ENCODE peak calls at places on chromosomes 13 and 19, in seven cellular contexts. I is GM12892, O is H1, L is SK-N-SH, J is K562, P is HepG2, F is GM12878. U is an unnamed sample.

GRCh38 chr13:91375119-91375729 is 23.2 kb upstream of the GPC5 start:
- DNase-seq in F (no peak), L (peak; percentile 30), J (peak; percentile 78), P (no peak), I (no peak), O (no peak), U (no peak)

GRCh38 chr19:38945562-38946228 is 15.0 kb downstream of the MRPS12 start:
- DNase-seq in J (no peak), I (no peak), F (no peak), P (no peak), L (no peak), O (no peak), U (no peak)

GRCh38 chr19:40613669-40614594 is 12.8 kb downstream of the LTBP4 start:
- DNase-seq in I (peak; percentile 94), P (no peak), O (peak; percentile 88), F (peak; percentile 57), J (peak; percentile 80), L (no peak), U (peak; percentile 87)

GRCh38 chr19:10513223-10513622 is 4.0 kb downstream of the S1PR5 start:
- DNase-seq in P (no peak), O (no peak), I (no peak), L (no peak), J (no peak), F (no peak), U (no peak)

GRCh38 chr19:10339380-10339960 is at the start of gene ICAM3:
- DNase-seq in L (no peak), J (no peak), I (peak; percentile 73), F (peak; percentile 43), P (no peak), O (peak; percentile 64), U (peak; percentile 72)

GRCh38 chr13:70253411-70253810 is 145.2 kb upstream of the KLHL1 start:
- DNase-seq in L (no peak), J (no peak), F (no peak), I (no peak), P (no peak), O (no peak), U (no peak)

GRCh38 chr19:55340784-55341147 is 1.1 kb downstream of the KMT5C start:
- DNase-seq in J (no peak), P (no peak), F (no peak), O (no peak), I (no peak), L (peak; percentile 72), U (no peak)

GRCh38 chr13:53778937-53779336 is 750.3 kb downstream of the OLFM4 start:
- DNase-seq in O (no peak), L (no peak), I (no peak), F (no peak), P (no peak), J (no peak), U (no peak)

GRCh38 chr13:42864952-42865634 is 83.7 kb downstream of the FAM216B start:
- DNase-seq in O (no peak), F (no peak), J (no peak), L (peak; percentile 45), P (no peak), I (no peak), U (no peak)

GRCh38 chr19:35346193-35347052 is 1.3 kb upstream of the FFAR1 start:
- DNase-seq in L (no peak), O (peak; percentile 31), I (peak; percentile 75), J (no peak), F (peak; percentile 74), P (peak; percentile 16), U (peak; percentile 61)

GRCh38 chr13:34733720-34734119 is 208.3 kb upstream of the NBEA start:
- DNase-seq in L (no peak), J (no peak), P (no peak), O (no peak), I (no peak), F (no peak), U (no peak)
- TF ChIP-seq POLR2AphosphoS5 in L (no peak), J (no peak), P (no peak), O (no peak), I (no peak), F (no peak), U (no peak)

GRCh38 chr13:97278395-97279078 is 56.4 kb downstream of the MBNL2 start:
- DNase-seq in O (no peak), J (no peak), I (no peak), F (no peak), L (no peak), P (no peak), U (no peak)
- TF ChIP-seq TAF1 in O (no peak), J (no peak), I (no peak), F (no peak), L (no peak), P (no peak), U (no peak)

GRCh38 chr19:3981373-3981735 is 3.9 kb downstream of the EEF2 start:
- DNase-seq in I (peak; percentile 12), F (no peak), O (no peak), P (no peak), L (no peak), J (no peak), U (no peak)

GRCh38 chr19:3981736-3982681 is 3.3 kb downstream of the EEF2 start:
- DNase-seq in O (no peak), L (peak; percentile 17), F (no peak), I (no peak), J (no peak), P (no peak), U (no peak)

GRCh38 chr19:3983936-3984583 is 1.2 kb downstream of the EEF2 start:
- DNase-seq in F (no peak), L (peak; percentile 32), P (no peak), J (peak; percentile 58), I (peak; percentile 60), O (peak; percentile 45), U (peak; percentile 42)

GRCh38 chr19:3983542-3983914 is 1.7 kb downstream of the EEF2 start:
- DNase-seq in P (no peak), O (no peak), F (no peak), J (peak; percentile 28), I (no peak), L (peak; percentile 13), U (no peak)

DNA sequence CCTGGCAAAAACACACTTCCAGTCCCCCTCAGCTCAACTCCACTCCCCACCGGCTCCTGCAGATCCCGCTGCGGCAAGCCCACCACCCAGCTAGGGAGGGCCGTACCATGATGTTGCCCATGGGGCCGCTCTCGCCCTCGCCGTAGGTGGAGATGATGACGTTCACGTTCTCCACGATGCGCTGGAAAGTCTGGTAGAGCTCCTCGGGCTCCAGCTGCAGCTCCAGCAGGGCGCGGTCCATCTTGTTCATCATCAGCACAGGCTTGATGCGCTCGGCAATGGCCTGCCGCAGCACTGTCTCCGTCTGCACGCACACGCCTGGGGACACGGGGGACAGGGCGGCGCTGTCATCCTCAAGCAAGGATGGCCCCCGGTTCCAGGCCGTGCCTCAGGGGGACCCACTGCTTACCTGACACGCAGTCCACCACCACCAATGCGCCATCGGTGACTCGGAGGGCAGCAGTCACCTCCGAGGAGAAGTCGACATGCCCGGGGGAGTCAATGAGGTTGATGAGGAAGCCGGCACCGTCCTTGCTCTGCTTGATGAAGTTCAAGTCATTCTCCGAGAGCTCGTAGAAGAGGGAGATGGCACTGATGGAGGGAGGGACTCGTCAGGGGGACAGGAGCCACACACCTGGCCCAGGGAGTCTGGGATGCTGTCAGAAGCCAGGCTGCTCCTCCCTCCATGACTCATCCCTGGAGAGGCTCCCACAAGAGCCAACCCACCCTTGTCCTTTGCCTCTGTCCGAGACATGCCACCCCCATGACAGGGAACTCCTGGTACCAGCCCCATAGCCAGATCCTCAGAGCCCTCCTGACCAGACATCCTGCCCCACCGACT is 2.3 kb downstream of the EEF2 start:
- DNase-seq in O (peak; percentile 46), J (peak; percentile 55), P (peak; percentile 41), L (peak; percentile 23), F (no peak), I (peak; percentile 17), U (peak; percentile 23)
- TF ChIP-seq POLR2AphosphoS5 in O (peak; percentile 82), J (peak; percentile 14), P (no peak), L (no peak), F (no peak), I (peak; percentile 23), U (no peak)

GRCh38 chr19:15276620-15277019 is 44.4 kb upstream of the EPHX3 start:
- DNase-seq in F (no peak), I (no peak), P (no peak), J (no peak), O (no peak), L (no peak), U (no peak)
- TF ChIP-seq TAF1 in F (no peak), I (no peak), P (no peak), J (no peak), O (no peak), L (no peak), U (no peak)

DNA sequence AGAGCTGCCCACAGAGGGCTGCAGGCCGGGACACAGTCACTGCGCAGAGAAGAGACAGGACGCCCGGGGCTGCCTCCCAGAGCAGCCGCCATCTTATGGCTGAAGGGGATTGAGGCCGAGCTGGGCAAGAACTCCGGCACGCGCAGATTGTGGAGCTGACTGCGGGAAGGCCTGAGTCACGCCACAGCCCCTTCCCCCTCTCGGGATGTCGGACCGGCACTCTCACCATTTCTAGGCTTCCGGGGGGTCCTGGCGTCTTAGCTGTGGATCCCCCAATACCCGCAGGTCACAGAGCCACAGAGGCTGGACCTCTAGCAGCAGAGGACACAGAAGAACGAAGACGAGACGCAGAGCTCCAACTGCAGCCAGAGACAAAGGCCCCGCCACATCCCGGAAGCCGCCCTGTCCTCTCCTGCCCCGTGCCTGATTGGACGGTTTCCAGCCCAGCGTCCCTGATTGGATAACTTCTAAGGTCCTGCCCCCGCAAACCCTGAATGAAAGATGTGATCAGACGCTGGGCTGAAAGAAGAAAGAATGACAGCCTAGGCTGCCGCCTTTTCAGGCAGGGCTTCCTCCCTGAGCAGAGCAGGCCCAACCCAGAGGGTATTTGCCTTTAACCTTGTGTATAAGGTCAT is at the start of gene ZNF43:
- DNase-seq in J (peak; percentile 72), L (peak; percentile 79), O (peak; percentile 88), P (peak; percentile 87), I (peak; percentile 18), F (peak; percentile 13), U (peak; percentile 36)
- TF ChIP-seq POLR2AphosphoS5 in J (peak; percentile 70), L (peak; percentile 97), O (peak; percentile 97), P (peak; percentile 64), I (no peak), F (peak; percentile 76), U (peak; percentile 91)

GRCh38 chr13:62019858-62020257 is 604.2 kb upstream of the PCDH20 start:
- DNase-seq in J (no peak), L (no peak), O (no peak), I (no peak), P (no peak), F (no peak), U (no peak)
- TF ChIP-seq TAF1 in J (no peak), L (no peak), O (no peak), I (no peak), P (no peak), F (no peak), U (no peak)

DNA sequence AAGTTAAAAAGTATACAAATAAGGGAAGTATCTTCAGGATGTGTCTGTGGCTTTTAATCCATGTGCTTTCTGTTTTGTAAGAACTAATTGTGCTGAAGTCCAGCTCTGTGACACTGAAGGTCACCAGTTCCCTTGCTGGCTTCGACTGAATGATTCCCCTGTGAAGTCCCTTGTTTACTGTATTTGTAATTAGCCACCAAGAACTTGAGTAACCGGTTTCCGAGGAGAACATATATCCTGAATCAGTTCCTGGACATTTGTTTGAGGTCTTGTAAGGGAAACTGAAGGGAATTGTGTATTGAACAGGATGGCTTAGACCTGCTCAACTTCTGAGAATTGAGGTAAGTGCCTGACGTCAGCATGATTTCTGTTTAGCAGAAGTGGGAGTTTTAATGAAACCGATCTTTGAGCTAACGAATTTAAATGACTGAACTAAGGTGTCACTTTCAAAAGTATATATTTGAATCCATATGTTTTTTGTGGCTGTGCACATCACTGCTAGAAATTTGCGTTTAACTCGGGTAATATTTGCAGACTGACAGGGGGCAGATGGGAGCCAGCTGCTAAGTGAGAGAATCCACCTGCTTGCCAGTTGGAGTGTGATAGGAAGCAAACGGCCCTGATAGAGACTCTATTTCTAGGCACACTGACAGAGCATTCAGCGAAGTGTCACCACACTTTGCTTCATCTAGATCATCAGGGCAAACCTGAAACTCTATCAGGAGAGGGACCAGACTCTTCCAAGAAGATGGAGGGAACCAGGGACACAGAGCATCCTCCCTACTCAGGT is 530.0 kb downstream of the RFC3 start:
- DNase-seq in P (peak; percentile 5), J (no peak), I (no peak), L (no peak), F (no peak), O (no peak), U (no peak)
- TF ChIP-seq POLR2AphosphoS5 in P (no peak), J (no peak), I (no peak), L (no peak), F (no peak), O (no peak), U (no peak)